ENCODE peak calls at places on chromosomes 6 and 20, in seven cellular contexts. A, Y, V, T, Z, N and I are unnamed samples.
A peak's percentile ranks its signal among the peaks of the same experiment; 100 is the strongest.

GRCh38 chr6:53647437-53648094 is 18.0 kb downstream of the KLHL31 start:
- DNase-seq in A (no peak), Y (no peak), V (no peak), T (peak; percentile 5), Z (no peak), N (no peak), I (peak; percentile 27)

GRCh38 chr6:53795254-53795701 is 473 bp downstream of the LRRC1 start:
- DNase-seq in A (no peak), Y (no peak), V (no peak), T (no peak), Z (no peak), N (no peak), I (no peak)

GRCh38 chr20:24207803-24208300 is 219.3 kb upstream of the GGTLC1 start:
- DNase-seq in A (no peak), Y (no peak), V (no peak), T (no peak), Z (no peak), N (no peak), I (no peak)

GRCh38 chr20:41696428-41696827 is 78.3 kb upstream of the CHD6 start:
- DNase-seq in A (no peak), Y (no peak), V (no peak), T (no peak), Z (no peak), N (no peak), I (no peak)

GRCh38 chr6:20605581-20605980 is 71.3 kb downstream of the CDKAL1 start:
- DNase-seq in A (no peak), Y (no peak), V (no peak), T (no peak), Z (no peak), N (no peak), I (no peak)

GRCh38 chr20:17565164-17565845 is 4.6 kb upstream of the DSTN start:
- DNase-seq in A (no peak), Y (no peak), V (no peak), T (no peak), Z (no peak), N (no peak), I (no peak)

GRCh38 chr6:12296255-12296573 is 6.1 kb downstream of the EDN1 start:
- DNase-seq in A (no peak), Y (peak; percentile 67), V (no peak), T (no peak), Z (no peak), N (peak; percentile 73), I (no peak)

GRCh38 chr6:136921936-136922679 is at the start of gene SLC35D3:
- DNase-seq in A (peak; percentile 86), Y (peak; percentile 23), V (no peak), T (no peak), Z (no peak), N (no peak), I (peak; percentile 22)

GRCh38 chr6:135851442-135852271 is at the start of gene PDE7B:
- DNase-seq in A (peak; percentile 79), Y (peak; percentile 73), V (no peak), T (no peak), Z (no peak), N (no peak), I (peak; percentile 14)

GRCh38 chr6:81263531-81264168 is 488.8 kb downstream of the TENT5A start:
- DNase-seq in A (no peak), Y (no peak), V (no peak), T (no peak), Z (no peak), N (no peak), I (no peak)

GRCh38 chr20:45918779-45919535 is 7.0 kb upstream of the PLTP start:
- DNase-seq in A (no peak), Y (no peak), V (no peak), T (no peak), Z (no peak), N (no peak), I (no peak)

GRCh38 chr20:35312348-35312747 is 20.1 kb upstream of the FAM83C start:
- DNase-seq in A (no peak), Y (peak; percentile 75), V (peak; percentile 62), T (peak; percentile 94), Z (peak; percentile 7), N (peak; percentile 54), I (no peak)

GRCh38 chr6:4485735-4486134 is 290.5 kb upstream of the CDYL start:
- DNase-seq in A (no peak), Y (no peak), V (no peak), T (no peak), Z (no peak), N (no peak), I (no peak)

GRCh38 chr6:82072113-82072512 is 175.4 kb downstream of the IBTK start:
- DNase-seq in A (no peak), Y (no peak), V (no peak), T (no peak), Z (no peak), N (no peak), I (no peak)

GRCh38 chr6:24064106-24064505 is 61.9 kb upstream of the NRSN1 start:
- DNase-seq in A (peak; percentile 21), Y (no peak), V (peak; percentile 15), T (peak; percentile 2), Z (no peak), N (peak; percentile 62), I (no peak)

GRCh38 chr6:167495506-167496391 is 170.9 kb downstream of the TTLL2 start:
- DNase-seq in A (peak; percentile 76), Y (no peak), V (no peak), T (no peak), Z (no peak), N (no peak), I (no peak)

DNA sequence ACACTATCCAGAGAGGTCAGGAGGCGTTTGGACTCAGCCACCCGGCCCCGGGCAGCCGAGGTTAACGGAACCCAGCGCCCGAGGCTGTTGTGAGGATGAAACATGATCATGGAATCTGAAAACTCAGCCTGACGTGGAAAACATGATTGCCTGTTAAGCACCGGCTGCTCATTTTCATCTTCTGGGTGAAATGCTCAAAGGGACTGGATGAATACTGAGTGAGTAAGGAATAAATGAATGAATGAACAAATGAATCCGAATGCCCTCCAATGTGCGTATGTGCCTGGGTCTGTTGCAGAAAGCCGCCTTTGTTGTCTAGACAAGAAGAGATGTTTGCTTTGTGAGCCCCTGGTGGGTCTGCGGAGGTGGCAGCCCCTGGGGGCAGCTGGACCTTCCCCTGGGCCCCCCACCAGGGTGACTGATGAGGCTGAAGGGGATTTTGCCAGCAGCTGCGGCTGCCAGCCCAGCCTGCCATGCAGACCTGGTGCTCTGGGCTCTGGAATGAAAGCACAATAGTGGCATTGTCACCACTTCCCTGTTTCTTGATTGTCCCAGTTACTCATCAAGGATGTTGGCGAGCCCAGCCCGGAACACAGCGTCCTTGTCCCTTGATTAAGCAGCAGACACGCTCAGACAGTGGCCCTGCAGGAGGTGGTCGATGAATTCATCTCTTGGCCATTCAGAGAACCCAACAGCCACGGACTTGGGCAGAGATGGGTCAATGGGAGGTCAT is 211.1 kb downstream of the ANKRD60 start:
- DNase-seq in A (no peak), Y (peak; percentile 90), V (peak; percentile 89), T (peak; percentile 58), Z (no peak), N (peak; percentile 34), I (no peak)
- TF ChIP-seq REST in A (no peak), Y (no peak), V (no peak), T (no peak), Z (no peak), N (no peak), I (no peak)

DNA sequence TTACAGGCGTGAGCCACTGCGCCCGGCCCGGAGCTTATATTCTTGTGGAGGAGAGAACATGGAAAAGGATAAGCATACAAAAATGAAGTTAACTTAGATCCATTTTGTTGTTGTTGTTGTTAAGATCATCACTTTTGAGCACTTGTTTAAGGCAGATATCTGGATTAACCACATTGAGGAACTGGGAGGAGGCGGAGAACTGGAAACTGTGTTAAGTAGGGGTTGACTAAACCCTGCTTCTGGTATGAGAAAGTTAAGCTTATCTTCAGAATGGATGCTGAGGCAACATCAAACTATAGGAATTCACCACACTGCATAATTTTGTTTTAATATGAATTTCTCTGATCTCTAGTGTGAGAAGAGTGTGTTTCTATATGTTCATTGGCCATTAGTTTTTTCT is 57.6 kb downstream of the GCNT2 start:
- DNase-seq in A (no peak), Y (no peak), V (no peak), T (no peak), Z (no peak), N (no peak), I (no peak)
- TF ChIP-seq REST in A (no peak), Y (no peak), V (no peak), T (no peak), Z (no peak), N (no peak), I (no peak)

GRCh38 chr6:161227004-161227950 is 46.6 kb downstream of the AGPAT4 start:
- DNase-seq in A (no peak), Y (no peak), V (no peak), T (no peak), Z (no peak), N (no peak), I (no peak)

GRCh38 chr6:161226005-161226964 is 47.6 kb downstream of the AGPAT4 start:
- DNase-seq in A (no peak), Y (no peak), V (no peak), T (no peak), Z (no peak), N (no peak), I (no peak)

GRCh38 chr6:161228096-161228495 is 45.8 kb downstream of the AGPAT4 start:
- DNase-seq in A (no peak), Y (no peak), V (no peak), T (no peak), Z (no peak), N (no peak), I (no peak)

GRCh38 chr6:161230339-161230738 is 43.5 kb downstream of the AGPAT4 start:
- DNase-seq in A (no peak), Y (no peak), V (no peak), T (no peak), Z (no peak), N (no peak), I (no peak)

GRCh38 chr6:161228911-161229591 is 44.8 kb downstream of the AGPAT4 start:
- DNase-seq in A (no peak), Y (no peak), V (no peak), T (no peak), Z (no peak), N (no peak), I (no peak)
- TF ChIP-seq REST in A (no peak), Y (no peak), V (no peak), T (no peak), Z (no peak), N (no peak), I (no peak)

GRCh38 chr6:39228111-39228971 is 934 bp downstream of the KCNK5 start:
- DNase-seq in A (peak; percentile 34), Y (no peak), V (no peak), T (no peak), Z (no peak), N (no peak), I (no peak)
- TF ChIP-seq REST in A (no peak), Y (no peak), V (no peak), T (no peak), Z (no peak), N (no peak), I (no peak)